ENCODE peak calls at places on chromosome 19, in five cellular contexts. S is A549, B is GM12878, N is HepG2, U is K562. D is an unnamed sample.

GRCh38 chr19:5434970-5435641 is 20.1 kb upstream of the ZNRF4 start:
- DNase-seq in S (peak), B (no peak), N (peak), U (peak), D (no peak)

GRCh38 chr19:5788422-5788821 is 2.5 kb downstream of the DUS3L start:
- DNase-seq in S (no peak), B (no peak), N (no peak), U (no peak), D (no peak)

GRCh38 chr19:18291019-18291524 is 9.7 kb upstream of the JUND start:
- DNase-seq in S (no peak), B (no peak), N (no peak), U (peak), D (peak)

GRCh38 chr19:17735410-17735809 is 15.9 kb upstream of the FCHO1 start:
- DNase-seq in S (no peak), B (no peak), N (no peak), U (no peak), D (no peak)

GRCh38 chr19:3275583-3276340 is 51.3 kb downstream of the CELF5 start:
- DNase-seq in S (peak), B (peak), N (peak), U (peak), D (peak)

GRCh38 chr19:50050406-50051223 is 24.8 kb downstream of the ZNF473 start:
- DNase-seq in S (peak), B (peak), N (no peak), U (peak), D (peak)

GRCh38 chr19:18144361-18144760 is 8.6 kb upstream of the PIK3R2 start:
- DNase-seq in S (no peak), B (no peak), N (no peak), U (no peak), D (no peak)

GRCh38 chr19:17206736-17207581 is 8.2 kb upstream of the USE1 start:
- DNase-seq in S (no peak), B (no peak), N (no peak), U (no peak), D (no peak)

GRCh38 chr19:8908066-8908465 is 75.9 kb downstream of the MBD3L1 start:
- DNase-seq in S (no peak), B (no peak), N (no peak), U (no peak), D (no peak)

GRCh38 chr19:37251308-37252229 is 33.6 kb downstream of the ZNF383 start:
- DNase-seq in S (peak), B (peak), N (no peak), U (no peak), D (no peak)

GRCh38 chr19:2695288-2695866 is 7.1 kb downstream of the GNG7 start:
- DNase-seq in S (no peak), B (no peak), N (no peak), U (no peak), D (no peak)

GRCh38 chr19:35908977-35909683 is 1.0 kb upstream of the TYROBP start:
- DNase-seq in S (no peak), B (no peak), N (no peak), U (peak), D (no peak)

GRCh38 chr19:49423278-49423984 is at the start of gene PTH2:
- DNase-seq in S (no peak), B (no peak), N (no peak), U (peak), D (no peak)

GRCh38 chr19:23378948-23379347 is 16.3 kb downstream of the ZNF91 start:
- DNase-seq in S (no peak), B (no peak), N (no peak), U (no peak), D (no peak)

GRCh38 chr19:13169769-13170168 is 19.6 kb downstream of the IER2 start:
- DNase-seq in S (peak), B (no peak), N (no peak), U (no peak), D (no peak)

GRCh38 chr19:6728346-6728745 is 7.9 kb upstream of the C3 start:
- DNase-seq in S (no peak), B (no peak), N (no peak), U (no peak), D (no peak)

GRCh38 chr19:35710784-35711723 is 6.7 kb downstream of the ZBTB32 start:
- DNase-seq in S (no peak), B (peak), N (no peak), U (no peak), D (no peak)

GRCh38 chr19:14021474-14021873 is 6.5 kb upstream of the RLN3 start:
- DNase-seq in S (no peak), B (no peak), N (no peak), U (peak), D (peak)

GRCh38 chr19:12841094-12841493 is 2.8 kb downstream of the MAST1 start:
- DNase-seq in S (no peak), B (no peak), N (no peak), U (peak), D (peak)

GRCh38 chr19:48660854-48661731 is 11.7 kb downstream of the NTN5 start:
- DNase-seq in S (peak), B (peak), N (peak), U (peak), D (peak)

GRCh38 chr19:40862785-40863184 is 12.5 kb upstream of the CYP2A6 start:
- DNase-seq in S (peak), B (no peak), N (no peak), U (peak), D (no peak)

GRCh38 chr19:49442354-49442753 is 1.0 kb upstream of the SLC17A7 start:
- DNase-seq in S (peak), B (no peak), N (no peak), U (no peak), D (peak)

GRCh38 chr19:18231775-18232174 is 5.5 kb upstream of the PDE4C start:
- DNase-seq in S (no peak), B (no peak), N (no peak), U (peak), D (peak)

GRCh38 chr19:48878219-48879024 is 6.2 kb downstream of the PPP1R15A start:
- DNase-seq in S (peak), B (no peak), N (no peak), U (peak), D (no peak)

GRCh38 chr19:7872306-7873204 is 1.6 kb downstream of the PRR36 start:
- DNase-seq in S (no peak), B (no peak), N (no peak), U (no peak), D (no peak)
- TF ChIP-seq JUNB in S (no peak), B (no peak), N (no peak), U (no peak), D (no peak)

DNA sequence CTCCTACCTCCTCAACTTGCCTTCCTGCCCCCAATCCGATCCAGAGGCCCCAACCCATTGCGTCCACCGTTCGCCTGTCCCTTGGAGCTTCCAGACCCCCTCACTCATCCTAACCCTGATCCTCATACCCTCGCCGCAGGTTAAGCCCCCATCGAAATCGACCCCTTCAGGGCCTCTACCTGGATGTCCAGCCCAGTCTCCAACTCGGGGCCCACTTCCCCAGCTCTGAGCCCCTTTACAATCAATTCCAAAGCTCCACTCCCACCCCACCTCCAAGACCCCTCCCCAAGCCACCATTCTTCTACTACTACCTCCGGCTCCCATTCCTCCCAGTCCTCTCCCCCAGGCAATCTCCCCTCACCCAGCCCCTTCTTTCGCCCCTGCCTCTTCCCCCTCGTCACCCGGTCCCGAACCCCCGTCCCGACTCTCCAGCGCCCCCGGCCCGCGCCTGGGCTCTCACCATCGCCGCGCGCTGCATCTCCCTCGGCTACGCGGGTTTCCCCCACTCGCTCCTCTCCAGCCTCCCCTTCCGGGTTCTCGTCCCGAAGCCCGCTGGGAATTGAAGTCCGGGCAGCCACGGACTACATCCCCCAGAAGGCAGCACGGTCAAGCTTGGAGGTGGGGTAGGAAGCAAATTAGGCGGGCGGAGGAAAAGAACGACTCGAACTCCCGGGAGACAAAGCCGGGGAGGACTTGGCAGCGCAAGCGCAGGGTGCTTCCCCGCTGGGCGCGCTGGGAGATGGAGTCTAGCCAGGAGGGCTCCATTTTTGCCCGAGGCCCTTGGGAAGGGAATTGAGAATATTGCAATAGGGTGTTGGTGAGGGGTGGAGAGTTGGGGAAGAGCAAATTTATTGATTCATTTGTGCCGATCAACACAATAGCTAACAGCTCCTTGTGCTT is at the start of gene FBXO46:
- DNase-seq in S (peak), B (peak), N (peak), U (peak), D (peak)
- H3K27ac ChIP-seq in S (peak), B (peak), N (peak), U (peak), D (peak)

DNA sequence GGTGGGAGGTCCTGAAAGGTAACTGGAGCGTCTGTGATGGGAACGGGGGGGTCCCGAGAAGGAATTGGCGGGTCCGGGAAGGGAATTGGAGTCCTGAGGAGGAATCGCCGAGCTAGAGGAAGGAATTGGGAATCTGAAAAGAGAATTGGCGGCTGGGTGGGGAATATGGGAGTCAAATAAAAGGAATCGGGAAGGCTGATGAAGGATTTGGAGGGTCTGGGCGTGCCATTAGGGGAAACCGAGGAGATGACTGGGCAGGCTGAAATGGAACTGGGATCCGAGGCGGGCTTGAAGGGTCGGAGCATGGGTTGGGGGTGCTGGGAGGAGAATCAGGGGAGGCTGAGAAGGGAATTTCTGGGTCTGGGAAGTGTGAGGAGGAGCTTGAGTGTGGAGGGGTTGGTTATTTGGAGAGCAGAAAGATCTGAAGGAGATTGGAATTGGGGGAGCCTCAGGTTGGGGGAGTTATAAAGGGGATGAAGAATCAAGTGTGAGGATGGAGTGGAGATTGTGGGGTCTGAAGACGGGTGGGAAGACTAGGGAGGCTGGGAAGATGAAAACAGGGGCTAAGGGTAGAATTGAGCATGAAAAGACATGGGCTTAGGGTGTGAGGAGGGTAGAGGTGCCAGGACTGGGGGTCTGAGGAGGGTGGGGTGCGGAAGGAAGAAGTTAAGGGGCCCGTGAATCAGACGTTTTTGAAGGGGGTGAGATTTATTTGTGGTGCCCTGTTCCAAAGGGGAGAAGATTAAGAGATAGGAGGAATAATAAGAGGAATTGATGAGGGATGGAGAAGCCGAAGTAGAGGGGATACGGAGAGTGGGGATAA is 728 bp downstream of the ACTN4 start:
- DNase-seq in S (no peak), B (no peak), N (no peak), U (no peak), D (no peak)
- TF ChIP-seq JUNB in S (no peak), B (no peak), N (no peak), U (no peak), D (no peak)

GRCh38 chr19:41928221-41928683 is at the start of gene ERFL:
- DNase-seq in S (no peak), B (no peak), N (no peak), U (peak), D (peak)

GRCh38 chr19:41928754-41929535 is 696 bp upstream of the ERFL start:
- DNase-seq in S (peak), B (no peak), N (no peak), U (peak), D (no peak)

GRCh38 chr19:41930926-41931592 is 2.8 kb upstream of the ERFL start:
- DNase-seq in S (no peak), B (no peak), N (no peak), U (no peak), D (peak)

GRCh38 chr19:41930322-41930722 is 2.1 kb upstream of the ERFL start:
- DNase-seq in S (no peak), B (no peak), N (no peak), U (peak), D (no peak)

DNA sequence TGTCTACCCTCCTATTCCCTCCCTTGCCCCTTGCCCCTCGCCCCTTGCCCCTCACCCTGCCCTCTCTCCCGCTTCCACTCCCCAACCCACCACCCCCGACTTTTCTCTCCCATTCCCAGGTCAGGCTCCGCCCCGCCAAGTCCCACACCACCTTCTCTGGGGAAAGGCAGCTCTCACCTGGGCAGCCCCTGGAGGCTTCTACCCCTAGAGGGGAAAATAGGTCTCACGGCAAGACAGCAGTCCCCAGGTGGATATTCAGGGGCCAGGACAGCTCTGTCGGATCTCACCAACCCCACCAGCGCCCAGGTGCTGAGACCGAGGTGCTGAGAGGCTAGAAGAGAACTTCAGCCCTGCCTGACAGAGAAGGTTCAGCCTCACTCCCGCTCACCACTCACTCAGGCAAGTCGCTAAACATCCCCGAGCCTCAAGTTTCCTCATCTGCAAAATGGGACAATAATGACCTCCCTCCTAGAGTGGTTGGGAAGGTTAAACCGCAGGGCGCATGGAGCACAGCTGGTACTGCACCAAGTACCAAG is 1.4 kb upstream of the ERFL start:
- DNase-seq in S (no peak), B (no peak), N (no peak), U (no peak), D (peak)
- H3K27ac ChIP-seq in S (no peak), B (no peak), N (no peak), U (peak), D (no peak)

GRCh38 chr19:4371209-4371897 is 28.0 kb downstream of the MPND start:
- DNase-seq in S (no peak), B (no peak), N (no peak), U (no peak), D (no peak)
- TF ChIP-seq JUNB in S (no peak), B (no peak), N (no peak), U (no peak), D (no peak)

GRCh38 chr19:32471095-32471494 is 65.5 kb downstream of the DPY19L3 start:
- DNase-seq in S (no peak), B (no peak), N (no peak), U (no peak), D (no peak)
- H3K27ac ChIP-seq in S (no peak), B (no peak), N (no peak), U (no peak), D (no peak)

GRCh38 chr19:47229674-47230121 is 1.3 kb downstream of the BBC3 start:
- DNase-seq in S (peak), B (no peak), N (no peak), U (peak), D (no peak)
- TF ChIP-seq JUNB in S (no peak), B (no peak), N (no peak), U (no peak), D (no peak)

GRCh38 chr19:45959517-45960025 is 14.1 kb downstream of the NOVA2 start:
- DNase-seq in S (no peak), B (no peak), N (no peak), U (no peak), D (no peak)

GRCh38 chr19:45958320-45958719 is 15.3 kb downstream of the NOVA2 start:
- DNase-seq in S (no peak), B (no peak), N (no peak), U (no peak), D (no peak)

GRCh38 chr19:45955905-45956608 is 17.6 kb downstream of the NOVA2 start:
- DNase-seq in S (peak), B (no peak), N (peak), U (no peak), D (no peak)

GRCh38 chr19:45960595-45961235 is 12.9 kb downstream of the NOVA2 start:
- DNase-seq in S (no peak), B (no peak), N (no peak), U (peak), D (peak)

GRCh38 chr19:45958763-45959516 is 14.7 kb downstream of the NOVA2 start:
- DNase-seq in S (no peak), B (no peak), N (no peak), U (no peak), D (no peak)
- H3K27ac ChIP-seq in S (no peak), B (no peak), N (no peak), U (no peak), D (no peak)